ENCODE peak calls at places on chromosomes 7 and 10, in seven cellular contexts. J is stimulated activated naive CD8-positive, alpha-beta T cell treated with anti-CD3 and anti-CD28 coated beads, Interleukin-15, Interleukin-2, amounts not matched to agents 100 U/mL and 50 U/mL, for 24 hours; Y is AG08395; K is CD4-positive, alpha-beta memory T cell; L is astrocyte of the hippocampus; S is spleen; X is T-helper 22 cell. T is an unnamed sample.
A peak's percentile ranks its signal among the peaks of the same experiment; 100 is the strongest.

GRCh38 chr10:103592186-103593021 is 98.9 kb downstream of the NEURL1 start:
- DNase-seq in X (no peak), J (peak; percentile 62), S (no peak), Y (peak; percentile 76), K (peak; percentile 19), L (peak; percentile 63), T (peak; percentile 10)

GRCh38 chr7:151076863-151077704 is 3.5 kb downstream of the FASTK start:
- DNase-seq in L (peak; percentile 46), J (no peak), K (no peak), X (no peak), Y (peak; percentile 46), S (peak; percentile 71), T (no peak)

GRCh38 chr7:116772926-116773749 is 89.2 kb upstream of the CAPZA2 start:
- DNase-seq in X (no peak), S (no peak), Y (no peak), L (no peak), K (no peak), J (no peak), T (no peak)

GRCh38 chr7:106279425-106280182 is 5.2 kb downstream of the NAMPT start:
- DNase-seq in X (no peak), K (no peak), J (peak; percentile 52), L (no peak), Y (no peak), S (no peak), T (no peak)

GRCh38 chr7:156460861-156461632 is 179.5 kb upstream of the RNF32 start:
- DNase-seq in L (no peak), S (no peak), Y (no peak), K (no peak), J (no peak), X (no peak), T (no peak)

GRCh38 chr7:95327356-95327755 is 3.0 kb upstream of the PON1 start:
- DNase-seq in L (no peak), K (no peak), S (no peak), Y (no peak), X (no peak), J (no peak), T (no peak)

GRCh38 chr10:78889536-78890063 is 179.2 kb upstream of the ZMIZ1 start:
- DNase-seq in L (no peak), Y (no peak), S (no peak), X (no peak), J (no peak), K (no peak), T (no peak)

GRCh38 chr10:102119417-102120141 is 589 bp downstream of the LDB1 start:
- DNase-seq in L (peak; percentile 88), X (no peak), S (peak; percentile 81), Y (peak; percentile 94), J (peak; percentile 69), K (peak; percentile 43), T (no peak)

GRCh38 chr7:45986355-45987298 is 65.6 kb upstream of the IGFBP3 start:
- DNase-seq in L (no peak), K (no peak), X (no peak), S (no peak), Y (no peak), J (no peak), T (no peak)

GRCh38 chr7:80324032-80324431 is 187.8 kb downstream of the GNAT3 start:
- DNase-seq in K (no peak), J (no peak), Y (peak; percentile 13), S (no peak), L (peak; percentile 82), X (no peak), T (peak; percentile 1)

GRCh38 chr10:31209523-31209922 is 109.5 kb upstream of the ZEB1 start:
- DNase-seq in J (no peak), Y (no peak), S (no peak), K (no peak), L (no peak), X (no peak), T (no peak)

GRCh38 chr10:6046458-6047325 is 15.5 kb downstream of the IL2RA start:
- DNase-seq in K (no peak), X (no peak), S (no peak), J (no peak), L (no peak), Y (no peak), T (no peak)

GRCh38 chr7:47327306-47327697 is 254.6 kb downstream of the TNS3 start:
- DNase-seq in Y (peak; percentile 20), S (no peak), J (no peak), K (no peak), L (peak; percentile 44), X (no peak), T (no peak)

GRCh38 chr7:28207486-28208158 is 27.0 kb upstream of the JAZF1 start:
- DNase-seq in L (peak; percentile 20), S (no peak), J (no peak), Y (peak; percentile 12), K (no peak), X (no peak), T (no peak)

GRCh38 chr7:135768990-135769389 is 20.4 kb upstream of the FAM180A start:
- DNase-seq in S (no peak), J (no peak), X (no peak), Y (no peak), K (no peak), L (no peak), T (peak; percentile 64)

GRCh38 chr7:139918488-139918887 is 89.4 kb downstream of the TBXAS1 start:
- DNase-seq in L (no peak), K (no peak), J (no peak), S (no peak), X (no peak), Y (no peak), T (no peak)

GRCh38 chr10:34290412-34291082 is 524.5 kb downstream of the PARD3 start:
- DNase-seq in X (no peak), Y (peak; percentile 27), J (no peak), S (no peak), K (no peak), L (peak; percentile 73), T (no peak)

GRCh38 chr7:46850563-46851325 is 731.2 kb downstream of the TNS3 start:
- DNase-seq in S (no peak), X (no peak), K (no peak), Y (peak; percentile 25), L (no peak), J (no peak), T (no peak)